ENCODE peak calls at places on chromosomes 7 and 10, in four cellular contexts. P is GM04504; S is activated T-helper 2 cell treated with anti-CD3 and anti-CD28 coated beads, Interferon-gamma antibody, Interleukin-2, Interleukin-4, amounts not matched to agents 10 μg/mL and 5 μg/mL and 100 μg/mL, durations not matched to agents 14 hours and 24 hours and 36 hours; L is AG04449. O is an unnamed sample.

GRCh38 chr7:1679966-1680730 is 10.1 kb downstream of the ELFN1 start:
- DNase-seq in S (no peak), P (no peak), L (no peak), O (no peak)

GRCh38 chr7:30918676-30919075 is 7.0 kb downstream of the AQP1 start:
- DNase-seq in P (no peak), S (no peak), L (no peak), O (no peak)

GRCh38 chr10:102347236-102347828 is 48.2 kb upstream of the NFKB2 start:
- DNase-seq in P (no peak), S (no peak), L (no peak), O (peak; percentile 70)

GRCh38 chr7:88200793-88201192 is 19.0 kb downstream of the SRI start:
- DNase-seq in S (no peak), P (no peak), L (no peak), O (no peak)

GRCh38 chr7:109259151-109259550 is 689.5 kb downstream of the DNAJB9 start:
- DNase-seq in L (no peak), P (no peak), S (no peak), O (no peak)

GRCh38 chr7:1704326-1705241 is 34.5 kb downstream of the ELFN1 start:
- DNase-seq in L (no peak), P (no peak), S (no peak), O (peak; percentile 36)

GRCh38 chr7:135335628-135336139 is 102.0 kb downstream of the STRA8 start:
- DNase-seq in P (no peak), L (no peak), S (no peak), O (peak; percentile 98)

GRCh38 chr10:12823361-12823760 is 178.2 kb downstream of the CCDC3 start:
- DNase-seq in P (no peak), S (no peak), L (no peak), O (no peak)